ENCODE peak calls at places on chromosomes 4 and X, in eight cellular contexts. T is upper lobe of right lung; K is endothelial cell of umbilical vein; W is left ventricle myocardium inferior; L is keratinocyte; Z is CD4-positive, alpha-beta memory T cell; P is transverse colon; B is H1. I is an unnamed sample.

GRCh38 chr4:6885953-6886557 is 23.6 kb upstream of the TBC1D14 start:
- DNase-seq in P (no peak), K (peak; percentile 15), W (peak; percentile 64), Z (no peak), T (peak; percentile 78), L (no peak), B (no peak), I (no peak)

GRCh38 chr4:147407261-147408045 is 73.4 kb upstream of the EDNRA start:
- DNase-seq in W (peak; percentile 24), B (peak; percentile 25), Z (no peak), L (no peak), T (no peak), P (no peak), K (no peak), I (peak; percentile 49)

GRCh38 chr4:186936496-186937375 is 213.1 kb upstream of the FAT1 start:
- DNase-seq in P (no peak), W (no peak), L (no peak), Z (no peak), K (peak; percentile 55), T (no peak), B (no peak), I (no peak)

GRCh38 chr4:85607624-85608023 is 132.7 kb downstream of the ARHGAP24 start:
- DNase-seq in P (peak; percentile 47), B (no peak), T (no peak), W (no peak), L (no peak), Z (no peak), K (no peak), I (no peak)

GRCh38 chr4:24643774-24644520 is 59.6 kb upstream of the DHX15 start:
- DNase-seq in W (no peak), B (no peak), P (no peak), L (peak; percentile 17), Z (no peak), K (no peak), T (no peak), I (no peak)

GRCh38 chrX:16103625-16104024 is 19.7 kb upstream of the GRPR start:
- DNase-seq in T (no peak), L (no peak), P (no peak), W (no peak), B (no peak), Z (no peak), K (no peak), I (no peak)

GRCh38 chr4:56410247-56410646 is 23.0 kb upstream of the AASDH start:
- DNase-seq in P (peak; percentile 17), W (no peak), B (peak; percentile 36), K (peak; percentile 99), L (peak; percentile 77), Z (no peak), T (no peak), I (no peak)

GRCh38 chrX:115679460-115679859 is 118.5 kb downstream of the PLS3 start:
- DNase-seq in K (peak; percentile 38), P (no peak), W (no peak), B (no peak), Z (no peak), T (no peak), L (no peak), I (no peak)

GRCh38 chrX:129779747-129780146 is at the start of gene SASH3:
- DNase-seq in L (no peak), K (no peak), P (peak; percentile 63), B (no peak), T (peak; percentile 80), Z (peak; percentile 84), W (peak; percentile 39), I (no peak)

GRCh38 chrX:115560211-115560977 is 580 bp upstream of the PLS3 start:
- DNase-seq in W (no peak), T (no peak), K (peak; percentile 70), L (peak; percentile 65), B (no peak), Z (no peak), P (no peak), I (no peak)

GRCh38 chr4:164789047-164789446 is 35.1 kb downstream of the SMIM31 start:
- DNase-seq in W (no peak), Z (no peak), P (no peak), K (no peak), B (no peak), L (no peak), T (no peak), I (no peak)

GRCh38 chr4:15749001-15749400 is 29.1 kb upstream of the CD38 start:
- DNase-seq in P (no peak), Z (no peak), L (no peak), K (no peak), W (no peak), T (no peak), B (no peak), I (no peak)

GRCh38 chrX:19725545-19726102 is 161.8 kb downstream of the SH3KBP1 start:
- DNase-seq in L (no peak), K (no peak), Z (peak; percentile 47), P (no peak), T (no peak), B (no peak), W (no peak), I (no peak)

GRCh38 chr4:105998210-105998609 is 102.9 kb downstream of the NPNT start:
- DNase-seq in Z (no peak), L (no peak), P (no peak), K (no peak), W (no peak), T (no peak), B (no peak), I (no peak)

GRCh38 chrX:129600981-129601424 is 53.8 kb downstream of the APLN start:
- DNase-seq in P (no peak), B (no peak), K (peak; percentile 21), Z (no peak), T (no peak), W (no peak), L (no peak), I (peak; percentile 28)

GRCh38 chrX:45771560-45772340 is 571.1 kb upstream of the DIPK2B start:
- DNase-seq in W (peak; percentile 25), Z (peak; percentile 79), K (peak; percentile 80), L (no peak), B (no peak), P (peak; percentile 56), T (peak; percentile 67), I (no peak)

GRCh38 chr4:30836231-30836630 is 116.1 kb downstream of the PCDH7 start:
- DNase-seq in K (peak; percentile 43), W (no peak), P (no peak), L (no peak), B (no peak), Z (no peak), T (no peak), I (no peak)

GRCh38 chr4:159455675-159456235 is 352.9 kb downstream of the RAPGEF2 start:
- DNase-seq in Z (no peak), W (no peak), B (no peak), L (no peak), T (no peak), P (no peak), K (peak; percentile 63), I (no peak)

DNA sequence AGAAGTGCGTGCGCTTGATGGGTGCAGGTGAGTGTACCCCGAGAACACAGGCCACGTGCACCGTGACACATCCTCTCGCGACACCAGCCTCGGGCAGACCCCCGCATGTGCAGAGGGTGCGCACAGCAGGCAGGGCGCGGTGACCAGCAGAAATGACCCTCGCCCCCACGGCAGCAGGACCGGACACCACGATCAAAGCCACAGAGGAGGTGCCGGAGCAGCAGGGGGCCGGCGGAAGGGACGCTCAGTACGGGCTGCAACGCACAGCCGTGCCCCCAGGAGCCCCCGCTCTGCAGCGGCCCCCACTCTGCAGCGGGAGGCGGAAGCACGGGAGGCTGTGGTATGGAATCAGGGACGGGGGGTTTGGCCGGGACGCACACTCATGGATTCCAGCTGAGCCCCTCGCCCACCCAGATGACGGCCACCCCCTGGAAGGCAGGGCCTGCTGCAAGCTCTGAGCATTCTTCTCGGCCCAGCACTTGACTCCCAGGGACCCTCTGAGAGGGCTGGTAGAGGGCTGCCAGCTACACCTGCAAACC is 17.1 kb downstream of the PPP2R3B start:
- DNase-seq in L (no peak), P (no peak), W (no peak), Z (no peak), T (no peak), B (no peak), K (no peak), I (no peak)
- H3K4me3 ChIP-seq in L (no peak overlapping the region), P (no peak overlapping the region), W (peak overlapping the region; percentile 68), Z (no peak overlapping the region), T (no peak overlapping the region), B (no peak overlapping the region), K (no peak overlapping the region), I (no peak overlapping the region)

DNA sequence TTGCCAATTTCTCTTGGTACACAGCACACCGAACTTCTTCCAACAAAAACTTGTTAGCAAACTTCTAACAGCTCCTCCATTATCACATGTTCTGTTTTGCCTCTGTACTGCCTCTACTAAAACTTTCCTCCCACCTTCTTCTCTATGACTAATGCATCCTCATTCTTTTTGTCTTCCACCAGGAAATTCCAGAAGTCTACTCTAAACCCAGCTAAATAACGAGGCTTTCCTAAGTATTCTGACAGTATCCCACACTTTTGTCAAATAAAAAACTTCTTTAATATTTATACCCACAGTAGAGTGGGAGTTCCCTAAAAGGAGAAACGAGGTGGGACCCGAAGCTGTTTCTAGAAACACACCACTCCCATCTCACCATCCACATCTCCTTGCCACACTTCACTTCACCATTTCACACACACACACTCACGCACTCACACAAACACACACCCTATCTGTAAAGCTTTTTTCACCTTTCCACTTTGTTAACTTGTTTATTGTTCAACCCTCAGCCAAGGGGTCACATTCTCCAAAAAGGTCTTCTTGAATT is 280.3 kb downstream of the ARAP2 start:
- DNase-seq in K (no peak), L (no peak), T (no peak), W (no peak), B (no peak), Z (no peak), P (no peak), I (no peak)
- H3K27ac ChIP-seq in K (no peak overlapping the region), L (no peak overlapping the region), T (no peak overlapping the region), W (no peak overlapping the region), B (no peak overlapping the region), Z (no peak overlapping the region), P (no peak overlapping the region), I (no peak overlapping the region)

GRCh38 chr4:110630621-110631402 is 7.9 kb upstream of the PITX2 start:
- DNase-seq in W (no peak), P (no peak), K (no peak), B (no peak), Z (no peak), L (no peak), T (no peak), I (no peak)

GRCh38 chr4:110631582-110632505 is 9.0 kb upstream of the PITX2 start:
- DNase-seq in B (no peak), K (peak; percentile 76), Z (no peak), P (peak; percentile 70), W (peak; percentile 49), T (peak; percentile 84), L (no peak), I (no peak)

GRCh38 chr4:110629214-110629754 is 6.4 kb upstream of the PITX2 start:
- DNase-seq in K (no peak), P (no peak), L (no peak), B (no peak), Z (no peak), W (no peak), T (no peak), I (no peak)

GRCh38 chr4:110628321-110629213 is 5.7 kb upstream of the PITX2 start:
- DNase-seq in K (no peak), Z (no peak), P (no peak), W (no peak), L (no peak), B (no peak), T (no peak), I (no peak)

GRCh38 chr4:110629780-110630500 is 7.1 kb upstream of the PITX2 start:
- DNase-seq in W (no peak), T (no peak), P (no peak), B (no peak), L (no peak), Z (no peak), K (no peak), I (no peak)
- H3K4me3 ChIP-seq in W (no peak overlapping the region), T (no peak overlapping the region), P (no peak overlapping the region), B (peak overlapping the region; percentile 56), L (no peak overlapping the region), Z (no peak overlapping the region), K (no peak overlapping the region), I (no peak overlapping the region)

GRCh38 chr4:52910115-52910514 is 48.0 kb downstream of the RASL11B start:
- DNase-seq in L (no peak), K (no peak), Z (no peak), B (no peak), T (no peak), W (no peak), P (no peak), I (no peak)
- H3K27ac ChIP-seq in L (no peak overlapping the region), K (no peak overlapping the region), Z (no peak overlapping the region), B (no peak overlapping the region), T (no peak overlapping the region), W (no peak overlapping the region), P (no peak overlapping the region), I (no peak overlapping the region)

I was measured in ovary.